ENCODE peak calls at places on chromosomes 6 and 20, in five cellular contexts. H, G, E, L and I are unnamed samples.

GRCh38 chr6:79463721-79464120 is 73.5 kb downstream of the LCA5 start:
- ATAC-seq in L (peak; percentile 96), E (no peak), H (no peak), G (no peak), I (no peak)

GRCh38 chr20:38075161-38075998 is 41.8 kb downstream of the RPRD1B start:
- ATAC-seq in H (no peak), E (no peak), G (peak; percentile 60), L (no peak), I (no peak)

GRCh38 chr6:28462401-28462800 is 19.1 kb upstream of the ZSCAN23 start:
- ATAC-seq in H (no peak), L (no peak), E (no peak), G (no peak), I (no peak)

GRCh38 chr20:37228111-37228510 is 33.5 kb downstream of the GHRH start:
- ATAC-seq in G (peak; percentile 49), E (no peak), H (no peak), L (no peak), I (no peak)

GRCh38 chr6:17902953-17903352 is 84.5 kb downstream of the KIF13A start:
- ATAC-seq in E (no peak), L (no peak), H (no peak), G (no peak), I (no peak)

GRCh38 chr6:27863962-27864905 is 48.0 kb downstream of the OR2B2 start:
- ATAC-seq in G (peak; percentile 3), E (no peak), L (no peak), H (no peak), I (no peak)

GRCh38 chr6:38806271-38806670 is 91.2 kb downstream of the DNAH8 start:
- ATAC-seq in E (no peak), G (no peak), H (no peak), L (peak; percentile 41), I (no peak)

GRCh38 chr6:113998811-113999210 is 27.9 kb upstream of the HDAC2 start:
- ATAC-seq in E (no peak), G (no peak), H (no peak), L (no peak), I (no peak)

GRCh38 chr6:42007753-42008528 is 42.4 kb upstream of the TAF8 start:
- ATAC-seq in L (no peak), E (peak; percentile 69), H (peak; percentile 82), G (no peak), I (no peak)

GRCh38 chr6:77324851-77325250 is 138.4 kb downstream of the HTR1B start:
- ATAC-seq in G (peak; percentile 95), L (no peak), H (no peak), E (no peak), I (no peak)

GRCh38 chr6:155201461-155202226 is 62.2 kb upstream of the CLDN20 start:
- ATAC-seq in H (no peak), E (no peak), G (no peak), L (peak; percentile 91), I (no peak)

GRCh38 chr20:3082955-3083952 is 1.3 kb downstream of the AVP start:
- ATAC-seq in G (no peak), E (peak; percentile 68), L (peak; percentile 18), H (peak; percentile 34), I (no peak)

GRCh38 chr6:151679081-151679480 is 128.4 kb upstream of the ESR1 start:
- ATAC-seq in L (no peak), G (peak; percentile 76), H (no peak), E (no peak), I (no peak)

GRCh38 chr6:28896505-28897392 is 27.0 kb downstream of the TRIM27 start:
- ATAC-seq in H (peak; percentile 62), E (peak; percentile 32), G (peak; percentile 59), L (peak; percentile 59), I (peak; percentile 41)

GRCh38 chr6:122400121-122400450 is 634 bp downstream of the HSF2 start:
- ATAC-seq in H (no peak), L (no peak), E (no peak), G (no peak), I (no peak)

GRCh38 chr6:14584450-14584849 is 466.9 kb downstream of the CD83 start:
- ATAC-seq in G (peak; percentile 69), E (no peak), H (peak; percentile 60), L (no peak), I (no peak)

GRCh38 chr6:118668761-118669411 is 17.5 kb upstream of the CEP85L start:
- ATAC-seq in L (no peak), H (no peak), E (no peak), G (no peak), I (no peak)

GRCh38 chr6:16712250-16712930 is 48.9 kb downstream of the ATXN1 start:
- ATAC-seq in E (peak; percentile 69), H (peak; percentile 71), G (peak; percentile 24), L (no peak), I (no peak)